ENCODE peak calls at places on chromosomes 6 and 20, in seven cellular contexts. V is tibial nerve; P is SK-N-SH; B is CD4-positive, alpha-beta T cell; I is PC-3; F is left lung; G is CD14-positive monocyte. U is an unnamed sample.

GRCh38 chr20:47781631-47782030 is 3.6 kb downstream of the SULF2 start:
- DNase-seq in V (no peak), P (peak; percentile 70), B (no peak), I (no peak), F (no peak), G (no peak), U (no peak)

GRCh38 chr20:13449868-13450441 is 188.8 kb downstream of the TASP1 start:
- DNase-seq in V (no peak), P (no peak), B (no peak), I (peak; percentile 56), F (no peak), G (no peak), U (no peak)

GRCh38 chr6:114816678-114817077 is 473.9 kb upstream of the HS3ST5 start:
- DNase-seq in V (no peak), P (no peak), B (no peak), I (no peak), F (no peak), G (no peak), U (no peak)

GRCh38 chr6:47242483-47243386 is 67.0 kb downstream of the TNFRSF21 start:
- DNase-seq in V (peak; percentile 50), P (peak; percentile 76), B (peak; percentile 44), I (peak; percentile 87), F (peak; percentile 94), G (peak; percentile 97), U (peak; percentile 43)

GRCh38 chr20:11180186-11180585 is 506.4 kb upstream of the JAG1 start:
- DNase-seq in V (no peak), P (no peak), B (no peak), I (no peak), F (no peak), G (no peak), U (no peak)

GRCh38 chr6:31299511-31299910 is 27.6 kb upstream of the HLA-C start:
- DNase-seq in V (no peak), P (no peak), B (no peak), I (no peak), F (no peak), G (no peak), U (no peak)

GRCh38 chr6:160750276-160750689 is 48.2 kb downstream of the PLG start:
- DNase-seq in V (no peak), P (no peak), B (no peak), I (peak; percentile 58), F (no peak), G (no peak), U (peak; percentile 10)

GRCh38 chr6:134373282-134373922 is 55.5 kb upstream of the SGK1 start:
- DNase-seq in V (no peak), P (no peak), B (no peak), I (peak; percentile 51), F (no peak), G (peak; percentile 94), U (no peak)

GRCh38 chr6:114762145-114762544 is 419.3 kb upstream of the HS3ST5 start:
- DNase-seq in V (no peak), P (no peak), B (no peak), I (no peak), F (no peak), G (no peak), U (no peak)

GRCh38 chr6:10048370-10049297 is 366.2 kb downstream of the TFAP2A start:
- DNase-seq in V (no peak), P (no peak), B (no peak), I (peak; percentile 20), F (no peak), G (no peak), U (no peak)

GRCh38 chr6:24497254-24497989 is 2.7 kb downstream of the ALDH5A1 start:
- DNase-seq in V (no peak), P (no peak), B (no peak), I (no peak), F (no peak), G (no peak), U (no peak)

GRCh38 chr6:39338406-39338805 is 15.9 kb upstream of the KCNK16 start:
- DNase-seq in V (no peak), P (no peak), B (no peak), I (no peak), F (no peak), G (no peak), U (no peak)

GRCh38 chr6:146433881-146434741 is 109.5 kb upstream of the RAB32 start:
- DNase-seq in V (no peak), P (peak; percentile 52), B (no peak), I (no peak), F (peak; percentile 79), G (no peak), U (peak; percentile 41)

GRCh38 chr6:151609146-151609962 is 115.5 kb downstream of the CCDC170 start:
- DNase-seq in V (peak; percentile 19), P (no peak), B (no peak), I (no peak), F (no peak), G (no peak), U (peak; percentile 8)

GRCh38 chr20:45138451-45139300 is 14.4 kb upstream of the WFDC12 start:
- DNase-seq in V (no peak), P (peak; percentile 39), B (peak; percentile 11), I (peak; percentile 86), F (peak; percentile 96), G (peak; percentile 66), U (peak; percentile 74)

GRCh38 chr20:44083220-44083933 is 103.6 kb downstream of the JPH2 start:
- DNase-seq in V (no peak), P (peak; percentile 50), B (no peak), I (peak; percentile 97), F (peak; percentile 45), G (no peak), U (no peak)

GRCh38 chr6:106444777-106445507 is 84.4 kb downstream of the CRYBG1 start:
- DNase-seq in V (no peak), P (peak; percentile 67), B (no peak), I (peak; percentile 70), F (no peak), G (no peak), U (peak; percentile 16)

GRCh38 chr6:29631860-29632731 is 887 bp downstream of the GABBR1 start:
- DNase-seq in V (no peak), P (peak; percentile 88), B (peak; percentile 37), I (peak; percentile 10), F (peak; percentile 90), G (no peak), U (peak; percentile 72)

GRCh38 chr20:51768759-51769517 is 748 bp upstream of the ATP9A start:
- DNase-seq in V (no peak), P (no peak), B (no peak), I (no peak), F (no peak), G (no peak), U (no peak)

GRCh38 chr20:33991498-33991897 is 2.2 kb upstream of the RALY start:
- DNase-seq in V (no peak), P (no peak), B (no peak), I (no peak), F (no peak), G (no peak), U (no peak)

GRCh38 chr6:9101920-9102319 is 666.6 kb upstream of the SLC35B3 start:
- DNase-seq in V (no peak), P (no peak), B (no peak), I (no peak), F (no peak), G (no peak), U (no peak)

GRCh38 chr20:45924391-45925261 is 9.9 kb upstream of the PCIF1 start:
- DNase-seq in V (peak; percentile 41), P (no peak), B (no peak), I (no peak), F (no peak), G (no peak), U (no peak)

GRCh38 chr20:63517376-63518309 is 2.9 kb upstream of the PPDPF start:
- DNase-seq in V (no peak), P (no peak), B (no peak), I (no peak), F (peak; percentile 71), G (peak; percentile 32), U (no peak)

DNA sequence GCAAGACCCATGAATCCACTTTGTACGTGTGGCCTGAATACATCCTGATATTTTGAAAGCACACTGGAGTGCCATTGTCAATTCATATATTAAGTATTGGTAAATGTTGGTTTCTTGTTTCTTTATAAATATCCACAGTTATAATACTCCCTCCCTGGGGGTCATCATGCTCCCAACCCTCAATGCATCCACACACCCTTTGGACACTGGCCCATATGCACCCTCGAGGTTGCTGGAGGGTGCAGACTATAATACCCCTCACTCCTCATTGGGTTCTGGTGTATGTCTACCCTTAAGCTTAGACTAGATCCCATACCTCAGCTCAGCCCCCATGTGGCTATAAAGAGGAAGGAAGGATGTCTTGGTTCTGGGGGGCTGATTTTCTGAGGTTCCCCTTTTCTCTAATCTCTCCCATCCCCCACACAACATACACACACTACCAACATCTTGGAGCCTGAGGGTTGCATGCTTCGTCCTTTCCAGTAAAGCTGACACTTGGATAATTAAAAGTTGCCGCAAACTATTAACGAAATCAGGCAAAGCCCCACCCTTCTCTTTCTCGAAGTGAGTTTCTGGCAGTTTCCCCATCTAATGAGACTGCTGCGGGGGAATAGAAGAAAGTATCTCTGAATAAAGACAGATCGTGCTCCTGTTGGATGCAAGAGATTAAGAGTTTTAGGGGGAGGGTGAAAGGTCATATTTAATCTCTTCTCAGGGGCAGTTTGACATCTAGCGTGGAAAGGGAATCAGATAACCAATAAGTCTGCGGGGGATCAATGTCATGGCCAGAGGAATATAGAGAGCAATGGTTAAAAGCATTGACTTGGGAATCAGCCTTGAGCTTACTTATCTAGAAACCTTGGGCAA is 7.4 kb downstream of the PIM1 start:
- DNase-seq in V (no peak), P (no peak), B (no peak), I (no peak), F (no peak), G (no peak), U (no peak)
- TF ChIP-seq CTCF in V (no peak), P (no peak), B (no peak), I (no peak), F (no peak), G (no peak), U (no peak)

GRCh38 chr6:11404081-11404480 is 133.5 kb upstream of the TMEM170B start:
- DNase-seq in V (no peak), P (no peak), B (no peak), I (no peak), F (no peak), G (no peak), U (no peak)
- TF ChIP-seq CTCF in V (no peak), P (no peak), B (no peak), I (no peak), F (no peak), G (no peak), U (no peak)

GRCh38 chr6:28349892-28350737 is at the start of gene ZKSCAN3:
- DNase-seq in V (peak; percentile 56), P (peak; percentile 79), B (peak; percentile 78), I (peak; percentile 82), F (peak; percentile 96), G (peak; percentile 73), U (peak; percentile 79)
- TF ChIP-seq CTCF in V (no peak), P (no peak), B (no peak), I (no peak), F (no peak), G (no peak), U (no peak)

DNA sequence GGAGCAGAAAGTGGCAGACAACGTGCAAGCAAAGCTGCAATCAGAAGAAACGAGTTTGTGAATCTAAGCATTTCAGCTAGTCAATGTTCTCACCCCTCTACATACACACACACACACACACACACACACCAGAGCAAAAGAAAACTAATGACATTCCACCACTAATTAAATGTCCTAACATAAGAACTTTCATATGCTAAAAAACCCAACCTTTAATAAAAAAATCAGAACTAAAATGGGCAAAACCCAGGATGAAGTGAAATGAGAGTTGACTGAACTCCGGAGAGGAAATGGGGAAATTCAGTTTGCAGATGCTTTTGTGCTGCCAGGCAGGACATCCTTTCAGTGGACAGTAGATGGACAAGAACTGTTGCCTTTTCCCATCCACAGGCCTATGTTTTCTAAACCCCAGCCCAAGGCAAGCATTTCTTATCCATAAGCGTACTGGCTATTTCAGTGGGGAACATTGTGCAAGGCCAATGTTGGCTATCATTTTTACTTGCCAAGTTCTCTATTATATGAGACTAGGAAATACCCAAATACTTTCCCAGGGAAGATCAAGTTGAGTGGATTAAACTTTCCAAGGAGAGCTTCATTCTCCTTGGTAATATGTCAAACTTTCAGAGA is 27.2 kb downstream of the RIN2 start:
- DNase-seq in V (no peak), P (no peak), B (no peak), I (no peak), F (no peak), G (no peak), U (no peak)
- TF ChIP-seq CTCF in V (no peak), P (no peak), B (no peak), I (no peak), F (no peak), G (peak; percentile 36), U (no peak)

U was measured in nephron progenitor cell.